ENCODE peak calls at places on chromosomes 16 and 17, in four cellular contexts. I is K562, T is HCT116, W is HepG2. R is an unnamed sample.

GRCh38 chr16:23959069-23959800 is 123.5 kb downstream of the PRKCB start:
- DNase-seq in I (peak), W (no peak), T (no peak), R (no peak)

GRCh38 chr17:82085931-82086764 is 11.9 kb downstream of the FASN start:
- DNase-seq in T (no peak), I (no peak), W (no peak), R (no peak)

GRCh38 chr17:50146230-50146926 is 4.1 kb downstream of the PPP1R9B start:
- DNase-seq in W (no peak), I (no peak), T (no peak), R (no peak)

GRCh38 chr17:62780951-62781350 is 27.2 kb downstream of the MARCHF10 start:
- DNase-seq in I (no peak), W (no peak), T (no peak), R (no peak)

GRCh38 chr16:75054556-75054947 is 55.7 kb downstream of the ZNRF1 start:
- DNase-seq in I (no peak), W (no peak), T (no peak), R (no peak)

GRCh38 chr16:15950167-15950854 is 895 bp downstream of the ABCC1 start:
- DNase-seq in I (peak), T (no peak), W (peak), R (no peak)

GRCh38 chr16:66701061-66701460 is 4.5 kb upstream of the CMTM4 start:
- DNase-seq in T (no peak), W (no peak), I (no peak), R (no peak)

GRCh38 chr16:765488-765865 is 4.9 kb downstream of the MSLN start:
- DNase-seq in W (no peak), T (no peak), I (no peak), R (no peak)

GRCh38 chr16:24900230-24900629 is 54.5 kb downstream of the SLC5A11 start:
- DNase-seq in T (no peak), W (no peak), I (no peak), R (no peak)

GRCh38 chr17:68957944-68958343 is 2.8 kb upstream of the ABCA8 start:
- DNase-seq in W (no peak), T (no peak), I (no peak), R (no peak)

GRCh38 chr16:81431554-81432353 is 12.9 kb upstream of the CMIP start:
- DNase-seq in W (peak), T (no peak), I (no peak), R (no peak)

GRCh38 chr16:57115148-57115503 is 22.7 kb downstream of the CPNE2 start:
- DNase-seq in W (no peak), T (no peak), I (no peak), R (no peak)

GRCh38 chr17:48181653-48182052 is 74.1 kb downstream of the SNX11 start:
- DNase-seq in W (no peak), I (no peak), T (peak), R (no peak)

GRCh38 chr17:48240562-48241130 is 133.1 kb downstream of the SNX11 start:
- DNase-seq in I (no peak), T (peak), W (no peak), R (no peak)

GRCh38 chr16:72875291-72876036 is 172.5 kb downstream of the ZFHX3 start:
- DNase-seq in I (no peak), W (peak), T (no peak), R (no peak)

GRCh38 chr16:15906439-15906838 is 18.0 kb upstream of the CEP20 start:
- DNase-seq in I (no peak), W (no peak), T (no peak), R (no peak)

GRCh38 chr17:17088104-17088485 is 45.8 kb downstream of the MPRIP start:
- DNase-seq in I (peak), W (no peak), T (no peak), R (no peak)

GRCh38 chr16:383326-384020 is 1.7 kb upstream of the PGAP6 start:
- DNase-seq in T (peak), W (no peak), I (no peak), R (no peak)

GRCh38 chr17:42879596-42879985 is 21.0 kb upstream of the G6PC1 start:
- DNase-seq in I (peak), W (no peak), T (no peak), R (no peak)

GRCh38 chr16:30619643-30620042 is 9.5 kb upstream of the ZNF689 start:
- DNase-seq in W (no peak), T (no peak), I (no peak), R (no peak)

GRCh38 chr17:63476494-63476856 is 386 bp upstream of the ACE start:
- DNase-seq in T (no peak), W (no peak), I (peak), R (no peak)

GRCh38 chr16:1351215-1351581 is 480 bp downstream of the TSR3 start:
- DNase-seq in W (no peak), T (no peak), I (no peak), R (no peak)

GRCh38 chr16:11076259-11077018 is 132.1 kb downstream of the CLEC16A start:
- DNase-seq in I (no peak), W (no peak), T (no peak), R (no peak)

GRCh38 chr17:38881600-38882191 is 11.8 kb downstream of the LASP1 start:
- DNase-seq in W (no peak), T (no peak), I (peak), R (no peak)

GRCh38 chr16:58020628-58021521 is 4.7 kb upstream of the MMP15 start:
- DNase-seq in I (peak), W (peak), T (no peak), R (no peak)

GRCh38 chr17:44920565-44920940 is 5.3 kb upstream of the GFAP start:
- DNase-seq in T (no peak), W (no peak), I (no peak), R (no peak)

GRCh38 chr17:65537845-65538678 is 23.4 kb downstream of the AXIN2 start:
- DNase-seq in T (no peak), W (no peak), I (peak), R (no peak)

GRCh38 chr16:57266531-57267268 is 17.8 kb downstream of the PLLP start:
- DNase-seq in W (no peak), T (no peak), I (no peak), R (no peak)

GRCh38 chr17:29019475-29020181 is 13.8 kb upstream of the SEZ6 start:
- DNase-seq in W (no peak), T (no peak), I (peak), R (no peak)

GRCh38 chr17:10631048-10631700 is 25.9 kb downstream of the MYH3 start:
- DNase-seq in T (no peak), I (peak), W (no peak), R (no peak)

GRCh38 chr17:62644487-62645173 is 17.2 kb downstream of the MRC2 start:
- DNase-seq in W (peak), I (peak), T (no peak), R (no peak)

GRCh38 chr17:29590979-29591736 is 1.7 kb upstream of the GIT1 start:
- DNase-seq in W (peak), T (peak), I (peak), R (no peak)

GRCh38 chr17:58741121-58741625 is 14.5 kb upstream of the PPM1E start:
- DNase-seq in T (peak), W (peak), I (no peak), R (no peak)

GRCh38 chr16:67279296-67280089 is at the start of gene PLEKHG4:
- DNase-seq in I (no peak), T (peak), W (peak), R (no peak)

GRCh38 chr17:48515925-48516900 is 14.6 kb downstream of the HOXB1 start:
- DNase-seq in I (no peak), T (no peak), W (no peak), R (no peak)

GRCh38 chr17:41695134-41695661 is 6.5 kb downstream of the EIF1 start:
- DNase-seq in W (no peak), I (no peak), T (no peak), R (no peak)
- TF ChIP-seq POLR2AphosphoS5 in W (no peak), I (no peak), T (no peak), R (no peak)

DNA sequence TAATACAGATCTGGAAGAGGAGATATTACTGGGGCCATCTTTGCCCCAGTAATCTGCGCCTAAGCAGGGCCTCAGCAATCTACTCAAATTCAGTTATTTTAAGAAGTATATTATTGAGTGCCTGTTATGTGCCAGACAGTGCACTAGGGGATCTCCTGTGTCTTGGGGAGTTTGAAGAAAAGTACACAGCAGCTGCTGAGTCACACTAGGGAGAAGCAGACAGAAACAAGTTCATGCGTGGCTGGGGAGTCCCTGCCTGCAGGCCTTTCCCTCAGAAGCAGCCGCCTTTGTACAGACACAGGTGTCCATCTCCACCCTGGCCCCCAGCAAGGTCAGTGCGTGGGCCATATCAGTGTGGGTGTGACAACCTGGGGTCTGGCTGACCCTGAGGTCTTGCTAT is 229.8 kb upstream of the SDK2 start:
- DNase-seq in W (no peak), I (no peak), T (no peak), R (no peak)
- TF ChIP-seq TCF7L2 in W (no peak), I (no peak), T (no peak), R (no peak)

GRCh38 chr17:80857721-80858171 is 133.9 kb upstream of the CHMP6 start:
- DNase-seq in I (no peak), T (no peak), W (no peak), R (no peak)

GRCh38 chr17:80860101-80860671 is 131.5 kb upstream of the CHMP6 start:
- DNase-seq in T (no peak), I (no peak), W (no peak), R (no peak)

GRCh38 chr17:80860703-80861359 is 130.8 kb upstream of the CHMP6 start:
- DNase-seq in I (no peak), W (no peak), T (no peak), R (no peak)

GRCh38 chr17:80858301-80859003 is 133.2 kb upstream of the CHMP6 start:
- DNase-seq in T (no peak), I (no peak), W (no peak), R (no peak)

DNA sequence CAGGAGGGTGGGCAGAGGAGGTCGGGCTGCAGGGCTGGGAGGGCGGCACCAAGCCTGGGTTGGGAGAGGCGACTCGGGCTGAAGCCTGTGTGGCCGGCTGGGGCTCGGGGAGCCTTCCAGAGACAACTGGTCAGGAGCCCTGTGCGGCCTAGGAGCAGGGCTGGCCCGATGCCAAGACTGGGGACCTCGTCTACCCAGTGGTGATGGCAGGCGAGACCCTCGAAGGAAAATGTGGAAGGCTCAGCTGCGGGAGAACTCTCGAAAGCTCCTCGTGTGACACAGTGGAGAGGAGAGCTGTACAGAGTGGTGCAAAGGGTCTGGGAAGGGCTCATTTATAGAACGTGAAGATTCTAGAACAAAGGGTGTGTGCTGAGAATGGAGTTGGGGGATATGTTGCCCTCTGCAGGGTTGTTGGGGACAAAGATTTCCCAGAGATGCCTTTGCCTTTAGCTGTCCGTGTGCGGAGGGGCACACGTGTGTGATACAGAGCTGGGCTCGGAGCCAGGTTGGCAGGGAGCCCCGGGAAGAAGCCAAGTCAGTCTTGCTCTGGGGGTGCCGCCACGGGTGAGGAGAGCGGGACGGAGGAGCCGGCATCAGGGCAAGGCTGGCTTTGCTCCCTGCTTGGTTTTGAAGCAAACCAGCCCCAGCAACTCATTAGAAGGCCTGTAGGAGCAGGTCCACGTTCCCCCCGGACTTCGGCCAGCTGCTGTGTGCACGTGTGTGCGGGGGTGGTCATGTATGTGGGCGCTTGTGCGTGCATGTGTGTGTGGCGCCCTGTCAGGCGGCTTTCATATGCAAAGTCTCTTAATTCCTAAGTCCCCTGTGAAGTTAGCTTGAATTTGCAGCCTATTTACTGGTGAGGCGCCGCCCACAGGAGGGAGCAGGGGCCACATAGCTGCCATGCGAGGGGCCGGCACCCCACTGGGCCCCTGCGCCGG is 132.4 kb upstream of the CHMP6 start:
- DNase-seq in T (no peak), W (no peak), I (no peak), R (no peak)
- TF ChIP-seq POLR2AphosphoS5 in T (no peak), W (no peak), I (no peak), R (peak)

GRCh38 chr17:4573682-4574081 is 10.6 kb upstream of the SMTNL2 start:
- DNase-seq in W (no peak), T (no peak), I (no peak), R (no peak)
- TF ChIP-seq TCF7L2 in W (no peak), T (no peak), I (no peak), R (no peak)

R was measured in Panc1.